ENCODE peak calls at places on chromosomes 13 and 19, in ten cellular contexts. Q is lower lobe of right lung, A is PC-3, Y is dorsolateral prefrontal cortex, O is heart right ventricle, Z is WERI-Rb-1, L is cardiac muscle cell, I is kidney, W is right lobe of liver, G is keratinocyte. C is an unnamed sample.
A peak's percentile ranks its signal among the peaks of the same experiment; 100 is the strongest.

GRCh38 chr19:51365211-51366049 is 758 bp downstream of the ETFB start:
- DNase-seq in Z (no peak), A (peak; percentile 60), Q (no peak), I (no peak), Y (no peak), W (peak; percentile 57), O (no peak), G (no peak), L (peak; percentile 61), C (no peak)

GRCh38 chr13:28138756-28139470 is 568 bp downstream of the PAN3 start:
- DNase-seq in G (peak; percentile 57), L (peak; percentile 90), Y (peak; percentile 63), O (peak; percentile 80), Z (peak; percentile 94), Q (peak; percentile 92), W (peak; percentile 85), I (peak; percentile 96), A (peak; percentile 74), C (peak; percentile 72)

GRCh38 chr19:30630289-30631034 is 258.3 kb downstream of the ZNF536 start:
- DNase-seq in I (no peak), W (no peak), G (no peak), L (no peak), Z (no peak), Q (no peak), Y (no peak), A (no peak), O (no peak), C (no peak)

GRCh38 chr13:70817571-70817970 is 709.3 kb upstream of the KLHL1 start:
- DNase-seq in L (no peak), Z (no peak), W (no peak), Y (no peak), G (no peak), A (peak; percentile 5), O (no peak), I (no peak), Q (no peak), C (no peak)

GRCh38 chr19:10399878-10400277 is 3.5 kb downstream of the CDC37 start:
- DNase-seq in Y (no peak), L (no peak), Q (no peak), W (no peak), Z (no peak), I (no peak), A (no peak), G (no peak), O (peak; percentile 75), C (no peak)

GRCh38 chr19:11843741-11844140 is 4.8 kb upstream of the ZNF439 start:
- DNase-seq in Z (no peak), Q (no peak), I (no peak), L (no peak), G (no peak), O (no peak), Y (no peak), W (no peak), A (no peak), C (no peak)

GRCh38 chr19:33462112-33462726 is 59.4 kb downstream of the PEPD start:
- DNase-seq in A (no peak), W (no peak), G (no peak), O (no peak), Z (no peak), L (no peak), Q (peak; percentile 24), I (peak; percentile 59), Y (peak; percentile 15), C (no peak)

GRCh38 chr13:73466561-73466960 is 407.8 kb downstream of the KLF5 start:
- DNase-seq in L (no peak), A (peak; percentile 50), I (no peak), Q (no peak), O (no peak), W (no peak), Z (no peak), G (no peak), Y (no peak), C (no peak)

GRCh38 chr13:41827507-41828213 is 133.2 kb downstream of the VWA8 start:
- DNase-seq in Y (no peak), A (peak; percentile 88), Z (no peak), G (no peak), O (no peak), I (no peak), L (no peak), Q (no peak), W (peak; percentile 18), C (peak; percentile 69)

GRCh38 chr13:95756072-95756471 is 79.1 kb downstream of the DNAJC3 start:
- DNase-seq in W (no peak), Y (no peak), I (no peak), G (no peak), Z (no peak), L (no peak), Q (no peak), A (no peak), O (no peak), C (no peak)

GRCh38 chr19:6066661-6067646 is 43.3 kb downstream of the RFX2 start:
- DNase-seq in A (peak; percentile 92), Z (no peak), L (peak; percentile 73), Q (peak; percentile 95), W (peak; percentile 93), Y (peak; percentile 85), I (peak; percentile 96), O (peak; percentile 91), G (no peak), C (peak; percentile 85)

GRCh38 chr13:73601708-73602107 is 532.5 kb downstream of the KLF12 start:
- DNase-seq in I (no peak), L (no peak), Z (no peak), W (no peak), G (no peak), O (no peak), A (no peak), Q (no peak), Y (no peak), C (no peak)

GRCh38 chr13:91154553-91154952 is 192.9 kb upstream of the MIR17HG start:
- DNase-seq in O (no peak), W (no peak), I (no peak), Y (no peak), G (no peak), A (no peak), Q (no peak), Z (no peak), L (no peak), C (no peak)

GRCh38 chr13:91155512-91156114 is 191.9 kb upstream of the MIR17HG start:
- DNase-seq in Q (no peak), W (no peak), G (no peak), I (no peak), Y (no peak), A (peak; percentile 38), O (no peak), Z (no peak), L (no peak), C (no peak)

GRCh38 chr13:91157273-91158014 is 190.0 kb upstream of the MIR17HG start:
- DNase-seq in Q (no peak), L (no peak), Y (no peak), I (no peak), Z (no peak), W (no peak), O (no peak), A (no peak), G (no peak), C (no peak)

GRCh38 chr13:91154954-91155353 is 192.5 kb upstream of the MIR17HG start:
- DNase-seq in A (no peak), L (no peak), Z (no peak), I (no peak), O (no peak), W (no peak), Y (no peak), Q (peak; percentile 50), G (no peak), C (no peak)

DNA sequence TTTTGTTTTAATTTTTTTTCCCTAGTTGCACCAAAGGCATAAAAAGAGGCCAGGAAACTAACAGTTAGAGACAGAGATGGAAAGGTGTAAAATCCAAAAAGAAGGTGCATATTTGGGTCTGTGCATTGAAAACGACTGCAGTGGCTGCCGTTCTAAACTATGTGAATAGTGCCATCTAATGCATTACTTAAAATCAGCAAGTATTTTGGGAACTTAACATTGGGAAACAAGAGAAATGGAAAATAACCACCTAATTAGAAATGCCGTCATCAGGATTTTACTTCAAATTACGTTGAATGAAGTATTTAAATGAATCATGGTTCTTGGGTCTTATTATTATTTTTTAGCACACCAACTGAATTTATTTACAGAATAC is 189.5 kb upstream of the MIR17HG start:
- DNase-seq in Y (no peak), W (no peak), Q (no peak), G (no peak), L (no peak), I (no peak), A (peak; percentile 15), Z (no peak), O (no peak), C (no peak)
- TF ChIP-seq CTCF in Y (peak; percentile 8), W (no peak), Q (no peak), G (no peak), L (no peak), I (peak; percentile 31), A (peak; percentile 39), Z (peak; percentile 9), O (no peak), C (no peak)

GRCh38 chr19:49816616-49817015 is 1.5 kb upstream of the MED25 start:
- DNase-seq in A (no peak), L (no peak), Q (peak; percentile 56), G (no peak), Y (no peak), O (no peak), I (no peak), Z (no peak), W (no peak), C (no peak)
- H3K27ac ChIP-seq in A (peak overlapping the region; percentile 25), L (peak overlapping the region; percentile 96), Q (peak overlapping the region; percentile 96), G (peak overlapping the region; percentile 71), Y (peak overlapping the region; percentile 99), O (peak overlapping the region; percentile 97), I (peak overlapping the region; percentile 99), Z (peak overlapping the region; percentile 99), W (peak overlapping the region; percentile 94), C (peak overlapping the region; percentile 97)

DNA sequence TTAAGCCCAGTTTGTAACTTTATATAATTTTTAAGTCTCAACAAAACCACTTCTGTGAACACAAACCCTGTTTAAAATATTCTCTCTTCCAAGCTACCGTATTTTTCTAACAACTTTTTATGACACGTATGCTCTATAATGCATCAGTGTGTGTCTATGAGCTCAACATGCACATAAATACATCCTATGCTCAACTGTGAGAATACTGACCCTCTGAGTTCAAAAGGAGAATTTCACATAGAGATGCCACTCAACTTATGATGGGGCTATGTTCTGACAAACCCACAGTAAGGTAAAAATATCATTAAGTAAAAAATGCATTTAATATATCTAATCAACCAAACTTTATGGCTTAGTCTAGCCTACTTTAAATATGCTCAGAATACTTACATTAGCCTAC is 1139.7 kb upstream of the SPRY2 start:
- DNase-seq in Q (no peak), A (peak; percentile 7), O (no peak), W (no peak), Z (no peak), Y (no peak), G (no peak), I (no peak), L (peak; percentile 2), C (no peak)
- TF ChIP-seq CTCF in Q (no peak), A (peak; percentile 30), O (no peak), W (no peak), Z (no peak), Y (peak; percentile 24), G (peak; percentile 23), I (peak; percentile 40), L (no peak), C (no peak)

DNA sequence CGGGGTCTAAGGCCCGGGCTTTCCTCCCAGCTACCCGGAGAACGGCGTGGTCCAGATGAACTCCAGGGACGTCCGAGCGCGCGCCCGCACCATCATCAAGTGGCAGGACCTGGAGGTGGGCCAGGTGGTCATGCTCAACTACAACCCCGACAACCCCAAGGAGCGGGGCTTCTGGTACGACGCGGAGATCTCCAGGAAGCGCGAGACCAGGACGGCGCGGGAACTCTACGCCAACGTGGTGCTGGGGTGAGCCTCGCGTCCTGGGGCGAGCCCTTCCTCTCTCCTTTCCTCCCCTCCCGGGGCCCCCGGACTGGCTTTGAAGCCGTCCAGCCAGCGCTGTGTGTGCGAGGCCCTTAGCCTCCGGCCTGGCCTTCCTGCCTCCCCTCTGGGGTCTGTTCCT is 23.4 kb downstream of the UHRF1 start:
- DNase-seq in W (no peak), O (no peak), Y (no peak), A (no peak), G (no peak), Q (no peak), L (no peak), Z (no peak), I (no peak), C (no peak)
- H3K27ac ChIP-seq in W (no peak overlapping the region), O (no peak overlapping the region), Y (no peak overlapping the region), A (no peak overlapping the region), G (no peak overlapping the region), Q (no peak overlapping the region), L (no peak overlapping the region), Z (no peak overlapping the region), I (no peak overlapping the region), C (peak overlapping the region; percentile 72)

C was measured in RWPE1.